ENCODE peak calls at places on chromosomes 12 and 14, in four cellular contexts. H is sciatic nerve, U is MCF 10A, B is bronchial epithelial cell. S is an unnamed sample.

GRCh38 chr12:78442454-78442801 is 422.1 kb upstream of the SYT1 start:
- DNase-seq in H (no peak), U (peak; percentile 31), B (peak; percentile 14), S (no peak)

GRCh38 chr14:101116065-101116464 is 212.5 kb upstream of the RTL1 start:
- DNase-seq in H (no peak), U (no peak), B (no peak), S (no peak)

GRCh38 chr14:90381011-90381790 is 15.6 kb upstream of the CALM1 start:
- DNase-seq in H (no peak), U (no peak), B (no peak), S (peak; percentile 21)

GRCh38 chr14:101495827-101496778 is 65.2 kb upstream of the DIO3 start:
- DNase-seq in H (peak; percentile 57), U (no peak), B (no peak), S (no peak)

GRCh38 chr12:4112734-4113396 is 160.7 kb upstream of the CCND2 start:
- DNase-seq in H (no peak), U (no peak), B (peak; percentile 81), S (no peak)

GRCh38 chr14:24411468-24412454 is 13.0 kb downstream of the NYNRIN start:
- DNase-seq in H (no peak), U (peak; percentile 61), B (peak; percentile 51), S (peak; percentile 58)

GRCh38 chr12:3138896-3139590 is 61.9 kb downstream of the TSPAN9 start:
- DNase-seq in H (no peak), U (no peak), B (no peak), S (no peak)

GRCh38 chr14:66624319-66624937 is 116.5 kb downstream of the GPHN start:
- DNase-seq in H (no peak), U (peak; percentile 68), B (peak; percentile 48), S (peak; percentile 55)

GRCh38 chr12:49619286-49619685 is 4.1 kb upstream of the PRPF40B start:
- DNase-seq in H (no peak), U (no peak), B (peak; percentile 65), S (no peak)

GRCh38 chr12:31966558-31967205 is 7.5 kb downstream of the RESF1 start:
- DNase-seq in H (no peak), U (no peak), B (no peak), S (no peak)

GRCh38 chr12:30719060-30719459 is 23.4 kb upstream of the IPO8 start:
- DNase-seq in H (no peak), U (peak; percentile 7), B (peak; percentile 43), S (no peak)

GRCh38 chr12:2893007-2893406 is 2.3 kb downstream of the TULP3 start:
- DNase-seq in H (no peak), U (peak; percentile 70), B (peak; percentile 32), S (peak; percentile 34)

GRCh38 chr14:30445394-30445793 is 113.6 kb upstream of the G2E3 start:
- DNase-seq in H (no peak), U (no peak), B (no peak), S (no peak)

GRCh38 chr14:28773917-28774691 is 7.5 kb downstream of the FOXG1 start:
- DNase-seq in H (no peak), U (no peak), B (no peak), S (peak; percentile 1)

GRCh38 chr12:102631274-102631673 is 150.9 kb upstream of the IGF1 start:
- DNase-seq in H (no peak), U (peak; percentile 34), B (peak; percentile 37), S (no peak)

GRCh38 chr12:3421599-3421998 is 69.4 kb upstream of the PRMT8 start:
- DNase-seq in H (no peak), U (no peak), B (no peak), S (no peak)

GRCh38 chr12:85182699-85183098 is 97.3 kb upstream of the ALX1 start:
- DNase-seq in H (no peak), U (no peak), B (no peak), S (no peak)

GRCh38 chr12:56634242-56634836 is 4.2 kb upstream of the BAZ2A start:
- DNase-seq in H (peak; percentile 79), U (peak; percentile 72), B (peak; percentile 72), S (peak; percentile 61)

GRCh38 chr12:93234641-93235040 is 143.1 kb upstream of the NUDT4 start:
- DNase-seq in H (no peak), U (no peak), B (no peak), S (no peak)

GRCh38 chr12:127742231-127742630 is 524.7 kb upstream of the TMEM132C start:
- DNase-seq in H (no peak), U (no peak), B (no peak), S (no peak)

GRCh38 chr12:80154261-80154660 is 54.9 kb downstream of the OTOGL start:
- DNase-seq in H (no peak), U (no peak), B (peak; percentile 73), S (no peak)

GRCh38 chr14:73995977-73996378 is 23.1 kb downstream of the ENTPD5 start:
- DNase-seq in H (no peak), U (no peak), B (no peak), S (no peak)

GRCh38 chr14:103315941-103316340 is 18.1 kb upstream of the EIF5 start:
- DNase-seq in H (no peak), U (no peak), B (no peak), S (no peak)

GRCh38 chr12:121568971-121569808 is 11.6 kb downstream of the KDM2B start:
- DNase-seq in H (no peak), U (no peak), B (no peak), S (no peak)

GRCh38 chr12:121217761-121218160 is 7.8 kb downstream of the P2RX4 start:
- DNase-seq in H (no peak), U (no peak), B (no peak), S (no peak)

GRCh38 chr14:95935228-95935822 is 58.7 kb downstream of the TUNAR start:
- DNase-seq in H (no peak), U (peak; percentile 48), B (peak; percentile 9), S (peak; percentile 42)

GRCh38 chr14:92341791-92342190 is 18.8 kb downstream of the SLC24A4 start:
- DNase-seq in H (no peak), U (no peak), B (no peak), S (no peak)

GRCh38 chr12:32918890-32919791 is 22.6 kb upstream of the PKP2 start:
- DNase-seq in H (no peak), U (peak; percentile 76), B (peak; percentile 90), S (no peak)

GRCh38 chr12:92668739-92669138 is 34.0 kb upstream of the PLEKHG7 start:
- DNase-seq in H (no peak), U (no peak), B (no peak), S (no peak)

GRCh38 chr12:51579321-51579850 is 11.6 kb upstream of the SCN8A start:
- DNase-seq in H (no peak), U (no peak), B (no peak), S (no peak)

GRCh38 chr14:71155743-71156142 is 248.5 kb downstream of the PCNX1 start:
- DNase-seq in H (peak; percentile 58), U (no peak), B (no peak), S (no peak)

GRCh38 chr12:1810201-1810930 is 10.0 kb upstream of the LRTM2 start:
- DNase-seq in H (no peak), U (peak; percentile 19), B (no peak), S (no peak)

GRCh38 chr14:21917699-21918436 is 244.2 kb upstream of the OR4E1 start:
- DNase-seq in H (peak; percentile 58), U (peak; percentile 46), B (peak; percentile 94), S (peak; percentile 63)

GRCh38 chr12:94753071-94753779 is 102.9 kb upstream of the TMCC3 start:
- DNase-seq in H (no peak), U (peak; percentile 70), B (peak; percentile 56), S (no peak)

GRCh38 chr12:118060301-118061010 is 523 bp downstream of the WSB2 start:
- DNase-seq in H (peak; percentile 82), U (no peak), B (no peak), S (peak; percentile 66)

GRCh38 chr14:69611264-69612013 is at the start of gene SUSD6:
- DNase-seq in H (peak; percentile 93), U (peak; percentile 90), B (peak; percentile 58), S (peak; percentile 95)

GRCh38 chr12:50224026-50224692 is 57.0 kb upstream of the CERS5 start:
- DNase-seq in H (no peak), U (peak; percentile 90), B (peak; percentile 84), S (no peak)

GRCh38 chr14:43898709-43899108 is 608.4 kb downstream of the FSCB start:
- DNase-seq in H (no peak), U (peak; percentile 22), B (no peak), S (no peak)

GRCh38 chr12:26647091-26647490 is 185.9 kb downstream of the ITPR2 start:
- DNase-seq in H (no peak), U (no peak), B (no peak), S (no peak)